ENCODE peak calls at places on chromosome 10, in nine cellular contexts. N is PC-9; A is lower leg skin; X is HuH-7; Y is IMR-90; C is hepatocyte; K is DMS79; G is Jurkat, Clone E6-1; Q is T-cell. O is an unnamed sample.

GRCh38 chr10:21528452-21529235 is 3.2 kb upstream of the SKIDA1 start:
- DNase-seq in K (no peak), A (no peak), X (peak), Y (no peak), C (no peak), N (no peak), G (no peak), Q (no peak), O (no peak)

GRCh38 chr10:92891885-92892705 is 43.8 kb downstream of the EXOC6 start:
- DNase-seq in Y (peak), Q (no peak), C (peak), X (peak), G (no peak), A (no peak), N (peak), K (no peak), O (peak)

GRCh38 chr10:22894714-22895113 is 33.1 kb upstream of the ARMC3 start:
- DNase-seq in N (no peak), C (peak), K (no peak), X (no peak), A (peak), Y (no peak), Q (no peak), G (no peak), O (no peak)

GRCh38 chr10:89521368-89521767 is 14.0 kb downstream of the SLC16A12 start:
- DNase-seq in K (no peak), N (no peak), C (no peak), Y (peak), G (no peak), X (no peak), A (no peak), Q (no peak), O (no peak)

GRCh38 chr10:124403548-124403947 is 15.2 kb downstream of the OAT start:
- DNase-seq in K (no peak), Y (peak), G (peak), A (no peak), N (peak), C (peak), X (peak), Q (peak), O (peak)

GRCh38 chr10:117950408-117950807 is 96.3 kb downstream of the RAB11FIP2 start:
- DNase-seq in X (no peak), K (peak), N (no peak), Y (no peak), C (no peak), G (no peak), A (no peak), Q (no peak), O (no peak)

GRCh38 chr10:126561499-126562208 is 108.8 kb downstream of the C10orf90 start:
- DNase-seq in A (no peak), N (no peak), K (no peak), X (no peak), C (no peak), G (no peak), Y (no peak), Q (no peak), O (no peak)

GRCh38 chr10:104303594-104304178 is 34.6 kb downstream of the ITPRIP start:
- DNase-seq in X (no peak), N (no peak), C (no peak), K (no peak), Y (no peak), Q (peak), G (no peak), A (no peak), O (no peak)

GRCh38 chr10:26859241-26860025 is 1.3 kb downstream of the ABI1 start:
- DNase-seq in K (no peak), Y (peak), G (peak), A (no peak), X (no peak), Q (no peak), C (peak), N (no peak), O (no peak)

GRCh38 chr10:60985946-60986345 is 42.0 kb upstream of the RHOBTB1 start:
- DNase-seq in K (no peak), X (no peak), C (no peak), Q (no peak), A (no peak), N (no peak), G (no peak), Y (no peak), O (no peak)

GRCh38 chr10:76871697-76872295 is 765.8 kb downstream of the KCNMA1 start:
- DNase-seq in G (no peak), Q (no peak), K (no peak), X (no peak), A (no peak), Y (no peak), N (no peak), C (no peak), O (no peak)

GRCh38 chr10:5887029-5887428 is 2.7 kb downstream of the ANKRD16 start:
- DNase-seq in G (no peak), C (no peak), K (no peak), A (no peak), Q (no peak), X (no peak), Y (peak), N (no peak), O (no peak)

GRCh38 chr10:44310762-44311562 is 73.9 kb downstream of the CXCL12 start:
- DNase-seq in Q (peak), C (peak), K (no peak), N (no peak), X (peak), G (no peak), Y (peak), A (peak), O (peak)

GRCh38 chr10:75395171-75395954 is 6.2 kb downstream of the ZNF503 start:
- DNase-seq in X (peak), N (peak), A (no peak), Q (no peak), K (no peak), G (no peak), C (peak), Y (peak), O (peak)

GRCh38 chr10:92238586-92239098 is 52.2 kb downstream of the CPEB3 start:
- DNase-seq in N (peak), C (peak), K (peak), X (peak), Y (peak), Q (no peak), A (peak), G (no peak), O (peak)

GRCh38 chr10:89091501-89091900 is 100.9 kb downstream of the FAS start:
- DNase-seq in C (no peak), N (no peak), K (no peak), Q (no peak), X (no peak), A (no peak), Y (peak), G (no peak), O (no peak)

GRCh38 chr10:125159486-125159931 is 854 bp downstream of the CTBP2 start:
- DNase-seq in X (no peak), Y (no peak), C (peak), A (no peak), N (no peak), G (no peak), K (no peak), Q (no peak), O (peak)

GRCh38 chr10:35236739-35237138 is 99.6 kb upstream of the CCNY start:
- DNase-seq in X (peak), N (no peak), Y (peak), A (no peak), Q (no peak), G (no peak), C (peak), K (no peak), O (no peak)

GRCh38 chr10:14391342-14391741 is 60.6 kb upstream of the FRMD4A start:
- DNase-seq in K (no peak), Q (no peak), G (no peak), N (no peak), A (no peak), C (no peak), X (no peak), Y (no peak), O (no peak)

GRCh38 chr10:55144001-55144400 is 343.0 kb upstream of the PCDH15 start:
- DNase-seq in C (no peak), Q (no peak), A (no peak), X (no peak), Y (no peak), K (no peak), G (no peak), N (peak), O (no peak)

GRCh38 chr10:132546567-132547420 is 9.2 kb downstream of the INPP5A start:
- DNase-seq in G (no peak), K (peak), A (no peak), X (no peak), N (no peak), Y (no peak), Q (no peak), C (no peak), O (peak)

GRCh38 chr10:78805176-78805575 is 263.6 kb upstream of the ZMIZ1 start:
- DNase-seq in N (peak), Y (peak), G (no peak), A (peak), C (peak), K (peak), Q (no peak), X (peak), O (peak)

GRCh38 chr10:77165445-77166316 is 471.9 kb downstream of the KCNMA1 start:
- DNase-seq in K (peak), G (peak), Y (peak), C (peak), N (peak), X (peak), Q (peak), A (peak), O (peak)

GRCh38 chr10:88273567-88273966 is 309.6 kb downstream of the RNLS start:
- DNase-seq in A (no peak), C (no peak), K (no peak), Q (no peak), G (no peak), N (no peak), X (no peak), Y (no peak), O (no peak)

GRCh38 chr10:5776150-5776880 is 36.9 kb downstream of the GDI2 start:
- DNase-seq in X (peak), Y (peak), Q (no peak), G (no peak), C (no peak), N (no peak), K (no peak), A (no peak), O (no peak)

GRCh38 chr10:44071479-44071878 is 313.4 kb downstream of the CXCL12 start:
- DNase-seq in A (no peak), Q (no peak), C (no peak), Y (peak), G (no peak), X (no peak), K (no peak), N (no peak), O (no peak)

GRCh38 chr10:97185326-97186058 is at the start of gene SLIT1:
- DNase-seq in N (no peak), C (peak), A (no peak), X (peak), K (no peak), G (no peak), Y (no peak), Q (no peak), O (no peak)

GRCh38 chr10:106436123-106436740 is 728.3 kb downstream of the SORCS1 start:
- DNase-seq in N (no peak), G (no peak), Q (no peak), K (no peak), X (no peak), A (no peak), Y (peak), C (no peak), O (no peak)

GRCh38 chr10:124740374-124741280 is 3.6 kb downstream of the FAM53B start:
- DNase-seq in X (no peak), G (no peak), A (no peak), C (peak), N (no peak), Q (no peak), Y (peak), K (no peak), O (peak)

GRCh38 chr10:48896756-48897437 is 42.7 kb downstream of the LRRC18 start:
- DNase-seq in A (peak), Q (no peak), N (no peak), C (no peak), G (no peak), X (no peak), K (no peak), Y (no peak), O (no peak)

GRCh38 chr10:588246-589165 is 101.0 kb downstream of the DIP2C start:
- DNase-seq in X (no peak), C (no peak), Q (no peak), Y (peak), A (no peak), N (no peak), K (no peak), G (no peak), O (no peak)

GRCh38 chr10:99340650-99341049 is 11.5 kb downstream of the CNNM1 start:
- DNase-seq in A (no peak), X (no peak), C (no peak), Y (no peak), K (no peak), Q (no peak), N (no peak), G (no peak), O (no peak)

GRCh38 chr10:79382491-79382941 is 35.2 kb downstream of the PPIF start:
- DNase-seq in G (no peak), K (no peak), N (no peak), C (no peak), X (no peak), A (no peak), Q (no peak), Y (no peak), O (no peak)

GRCh38 chr10:132654121-132654571 is 116.6 kb downstream of the INPP5A start:
- DNase-seq in Q (no peak), G (no peak), X (no peak), K (no peak), C (no peak), A (no peak), N (no peak), Y (no peak), O (no peak)

GRCh38 chr10:31929986-31930675 is 1.5 kb upstream of the ARHGAP12 start:
- DNase-seq in K (no peak), X (no peak), N (no peak), Q (peak), A (no peak), C (no peak), G (peak), Y (no peak), O (no peak)

GRCh38 chr10:132856869-132857524 is 71.0 kb upstream of the NKX6-2 start:
- DNase-seq in C (no peak), N (no peak), A (no peak), G (no peak), Y (no peak), X (no peak), K (no peak), Q (no peak), O (no peak)

GRCh38 chr10:92727550-92727949 is 37.8 kb downstream of the HHEX start:
- DNase-seq in K (no peak), N (peak), Y (no peak), C (no peak), G (no peak), A (no peak), X (peak), Q (no peak), O (no peak)

GRCh38 chr10:72821606-72822005 is 71.9 kb upstream of the OIT3 start:
- DNase-seq in C (no peak), A (no peak), X (no peak), N (no peak), G (no peak), K (no peak), Q (no peak), Y (peak), O (no peak)

O was measured in mucosa of descending colon.